ENCODE peak calls at places on chromosomes 13 and 19, in eight cellular contexts. W is RWPE1, G is IMR-90, O is body of pancreas, X is choroid plexus epithelial cell, N is psoas muscle, E is AG10803, T is stomach. F is an unnamed sample.

GRCh38 chr19:34124828-34125227 is 47.5 kb upstream of the LSM14A start:
- DNase-seq in N (no peak), T (no peak), O (peak), X (no peak), E (no peak), W (no peak), G (no peak), F (no peak)

GRCh38 chr13:108495686-108496363 is 133.6 kb upstream of the MYO16 start:
- DNase-seq in G (no peak), W (no peak), O (no peak), X (peak), E (no peak), T (no peak), N (no peak), F (no peak)

GRCh38 chr19:18649371-18650047 is 12.7 kb downstream of the KLHL26 start:
- DNase-seq in T (no peak), X (peak), G (peak), O (peak), W (peak), N (peak), E (peak), F (no peak)

GRCh38 chr19:5800361-5801270 is 4.3 kb upstream of the NRTN start:
- DNase-seq in N (no peak), O (no peak), X (no peak), T (peak), W (no peak), G (no peak), E (no peak), F (no peak)

GRCh38 chr13:114021464-114022308 is 47.8 kb upstream of the C13orf46 start:
- DNase-seq in O (no peak), E (no peak), G (no peak), N (no peak), W (no peak), T (no peak), X (no peak), F (no peak)

GRCh38 chr13:48857576-48857975 is 118.1 kb upstream of the FNDC3A start:
- DNase-seq in X (no peak), W (no peak), O (no peak), T (no peak), E (no peak), G (no peak), N (no peak), F (no peak)

GRCh38 chr19:28990522-28990921 is 222.4 kb downstream of the UQCRFS1 start:
- DNase-seq in N (no peak), W (no peak), G (no peak), O (no peak), T (no peak), X (no peak), E (no peak), F (no peak)

GRCh38 chr19:1265611-1266115 is 3.5 kb upstream of the CIRBP start:
- DNase-seq in E (peak), G (peak), N (peak), T (no peak), W (peak), X (peak), O (peak), F (no peak)

GRCh38 chr19:32674959-32675719 is at the start of gene ANKRD27:
- DNase-seq in N (peak), W (peak), T (peak), G (peak), X (peak), O (peak), E (peak), F (peak)

GRCh38 chr13:102781591-102781990 is 8.0 kb upstream of the TEX30 start:
- DNase-seq in E (no peak), O (no peak), T (no peak), G (no peak), X (no peak), N (no peak), W (no peak), F (no peak)

GRCh38 chr13:89514534-89515312 is 1832.8 kb upstream of the MIR17HG start:
- DNase-seq in E (no peak), W (peak), O (peak), X (peak), G (peak), N (no peak), T (no peak), F (no peak)

GRCh38 chr19:18044825-18045304 is 36.9 kb downstream of the ARRDC2 start:
- DNase-seq in W (no peak), G (peak), X (peak), E (peak), N (peak), O (peak), T (peak), F (peak)

GRCh38 chr13:77507931-77508776 is 27.4 kb upstream of the SCEL start:
- DNase-seq in O (no peak), E (peak), T (no peak), G (peak), N (no peak), W (peak), X (peak), F (no peak)

GRCh38 chr13:73228546-73228945 is 169.7 kb downstream of the KLF5 start:
- DNase-seq in X (peak), G (peak), W (no peak), N (no peak), E (no peak), O (no peak), T (no peak), F (no peak)

GRCh38 chr13:20399515-20399914 is 126.1 kb downstream of the CRYL1 start:
- DNase-seq in W (no peak), T (peak), E (no peak), N (no peak), O (no peak), X (no peak), G (no peak), F (no peak)

GRCh38 chr13:57653229-57653994 is 21.9 kb downstream of the PCDH17 start:
- DNase-seq in E (no peak), W (no peak), X (no peak), T (no peak), O (no peak), G (no peak), N (no peak), F (no peak)

GRCh38 chr19:5953034-5953589 is 24.8 kb downstream of the RANBP3 start:
- DNase-seq in W (no peak), O (no peak), N (no peak), T (no peak), G (peak), X (no peak), E (peak), F (no peak)

GRCh38 chr19:43784251-43784980 is 3.6 kb upstream of the KCNN4 start:
- DNase-seq in G (peak), O (peak), N (no peak), W (peak), X (peak), E (peak), T (peak), F (peak)

GRCh38 chr19:38004505-38005223 is 97.7 kb downstream of the SIPA1L3 start:
- DNase-seq in T (peak), N (peak), G (peak), O (peak), X (peak), E (peak), W (peak), F (peak)

GRCh38 chr13:53137777-53138176 is 109.2 kb downstream of the OLFM4 start:
- DNase-seq in O (peak), N (no peak), T (no peak), W (peak), G (peak), X (peak), E (peak), F (no peak)

GRCh38 chr19:51337141-51337860 is 4.6 kb downstream of the VSIG10L start:
- DNase-seq in O (no peak), W (no peak), N (peak), X (no peak), T (no peak), E (no peak), G (no peak), F (no peak)

GRCh38 chr13:91722267-91722884 is 324.0 kb downstream of the GPC5 start:
- DNase-seq in W (peak), E (no peak), O (no peak), X (peak), N (no peak), T (no peak), G (peak), F (peak)

GRCh38 chr19:7119582-7119981 is 50.1 kb downstream of the ZNF557 start:
- DNase-seq in G (no peak), T (no peak), E (no peak), W (no peak), O (no peak), X (no peak), N (no peak), F (no peak)

DNA sequence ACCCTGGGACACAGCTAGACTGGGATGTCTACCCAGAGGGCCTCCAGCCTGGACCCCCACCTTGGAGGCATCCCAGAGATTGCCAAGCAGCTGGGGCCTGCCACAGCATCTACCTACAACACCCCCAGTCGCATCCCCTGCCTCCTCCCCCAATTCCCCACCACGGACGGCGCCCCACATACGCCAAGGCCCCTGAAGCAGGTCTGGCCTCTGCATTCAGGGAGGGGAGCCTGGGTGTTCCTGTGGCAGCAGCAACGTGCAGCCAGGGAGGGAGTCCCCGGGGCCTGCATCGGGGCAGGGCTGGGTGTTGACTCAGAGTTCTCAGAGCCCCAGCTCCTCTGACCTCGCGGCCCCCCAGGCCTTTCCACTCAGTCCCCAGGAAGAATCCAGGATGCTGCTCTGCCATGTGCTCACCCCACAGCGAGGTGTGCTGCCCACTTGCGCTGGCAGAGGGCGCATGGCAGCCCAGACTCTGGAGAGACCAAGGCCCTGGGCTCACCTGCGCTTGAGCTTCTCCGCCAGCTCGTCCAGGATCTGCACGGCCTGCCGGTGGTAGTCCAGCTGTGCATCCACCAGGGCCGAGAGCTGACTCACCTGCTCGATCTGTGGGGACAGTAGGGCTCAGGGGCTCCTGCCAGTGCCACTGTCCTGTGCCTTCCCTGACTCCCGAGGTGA is 19.6 kb downstream of the MPND start:
- DNase-seq in E (no peak), G (no peak), N (no peak), W (no peak), X (no peak), T (no peak), O (no peak), F (no peak)
- TF ChIP-seq CTCF in E (no peak), G (peak), N (no peak), W (peak), X (peak), T (no peak), O (no peak), F (no peak)

GRCh38 chr13:19117913-19118739 is 63.5 kb downstream of the TUBA3C start:
- DNase-seq in N (no peak), W (no peak), O (no peak), E (no peak), T (no peak), X (no peak), G (no peak), F (no peak)
- TF ChIP-seq CTCF in N (no peak), W (no peak), O (no peak), E (no peak), T (no peak), X (no peak), G (no peak), F (no peak)

GRCh38 chr19:49057636-49058234 is at the start of gene CGB7:
- DNase-seq in N (peak), G (peak), X (peak), E (peak), T (peak), O (peak), W (peak), F (no peak)

GRCh38 chr19:49058592-49058991 is 1.0 kb upstream of the CGB7 start:
- DNase-seq in G (peak), W (no peak), T (no peak), E (peak), X (peak), N (peak), O (no peak), F (peak)

GRCh38 chr19:49061000-49061399 is 3.5 kb upstream of the CGB7 start:
- DNase-seq in W (no peak), E (no peak), T (no peak), N (no peak), X (no peak), G (no peak), O (no peak), F (no peak)

GRCh38 chr19:49059056-49059455 is 1.5 kb upstream of the CGB7 start:
- DNase-seq in N (no peak), X (no peak), T (no peak), E (no peak), O (no peak), G (no peak), W (no peak), F (no peak)

GRCh38 chr19:49056101-49056901 is 1.2 kb downstream of the CGB7 start:
- DNase-seq in N (peak), E (peak), O (peak), X (peak), W (peak), G (peak), T (peak), F (peak)
- TF ChIP-seq CTCF in N (peak), E (peak), O (peak), X (peak), W (peak), G (peak), T (no peak), F (peak)

GRCh38 chr13:23175920-23176319 is 4.9 kb upstream of the SGCG start:
- DNase-seq in E (no peak), G (peak), X (peak), W (peak), N (no peak), O (no peak), T (no peak), F (no peak)
- TF ChIP-seq CTCF in E (peak), G (peak), X (peak), W (peak), N (peak), O (no peak), T (no peak), F (peak)

F was measured in GM12865.